ENCODE peak calls at places on chromosomes 1 and 21, in four cellular contexts. One of them, this sample, is unnamed.

GRCh38 chr1:10835423-10836421 is 39.3 kb upstream of the CASZ1 start:
- DNase-seq in Caki2: peak; percentile 18
- DNase-seq in progenitor cell of endocrine pancreas: peak; percentile 80
- DNase-seq in OCI-M1: peak; percentile 59
- DNase-seq in this sample: peak; percentile 95

GRCh38 chr1:227192163-227192562 is 126.1 kb downstream of the CDC42BPA start:
- DNase-seq in Caki2: peak; percentile 22
- DNase-seq in progenitor cell of endocrine pancreas: no peak
- DNase-seq in OCI-M1: peak; percentile 77
- DNase-seq in this sample: peak; percentile 23

GRCh38 chr1:201403359-201403758 is 4.2 kb upstream of the LAD1 start:
- DNase-seq in Caki2: no peak
- DNase-seq in progenitor cell of endocrine pancreas: no peak
- DNase-seq in OCI-M1: no peak
- DNase-seq in this sample: no peak

GRCh38 chr1:35210306-35211112 is 17.6 kb upstream of the SFPQ start:
- DNase-seq in Caki2: no peak
- DNase-seq in progenitor cell of endocrine pancreas: no peak
- DNase-seq in OCI-M1: no peak
- DNase-seq in this sample: no peak

GRCh38 chr1:23217421-23218115 is at the start of gene HTR1D:
- DNase-seq in Caki2: no peak
- DNase-seq in progenitor cell of endocrine pancreas: peak; percentile 33
- DNase-seq in OCI-M1: no peak
- DNase-seq in this sample: no peak

GRCh38 chr1:147264158-147264768 is 21.8 kb downstream of the CHD1L start:
- DNase-seq in Caki2: no peak
- DNase-seq in progenitor cell of endocrine pancreas: no peak
- DNase-seq in OCI-M1: no peak
- DNase-seq in this sample: no peak

GRCh38 chr1:237038211-237038610 is 3.8 kb upstream of the RYR2 start:
- DNase-seq in Caki2: no peak
- DNase-seq in progenitor cell of endocrine pancreas: no peak
- DNase-seq in OCI-M1: no peak
- DNase-seq in this sample: no peak

GRCh38 chr1:219340796-219341195 is 167.1 kb downstream of the LYPLAL1 start:
- DNase-seq in Caki2: no peak
- DNase-seq in progenitor cell of endocrine pancreas: no peak
- DNase-seq in OCI-M1: peak; percentile 10
- DNase-seq in this sample: no peak

GRCh38 chr1:222372221-222372620 is 175.7 kb downstream of the HHIPL2 start:
- DNase-seq in Caki2: no peak
- DNase-seq in progenitor cell of endocrine pancreas: no peak
- DNase-seq in OCI-M1: no peak
- DNase-seq in this sample: no peak

GRCh38 chr1:113086551-113086950 is 13.6 kb downstream of the LRIG2 start:
- DNase-seq in Caki2: no peak
- DNase-seq in progenitor cell of endocrine pancreas: no peak
- DNase-seq in OCI-M1: no peak
- DNase-seq in this sample: no peak

GRCh38 chr21:26443867-26444266 is 129.2 kb downstream of the CYYR1 start:
- DNase-seq in Caki2: no peak
- DNase-seq in progenitor cell of endocrine pancreas: no peak
- DNase-seq in OCI-M1: no peak
- DNase-seq in this sample: no peak

GRCh38 chr1:21267191-21268077 is 22.8 kb downstream of the ECE1 start:
- DNase-seq in Caki2: no peak
- DNase-seq in progenitor cell of endocrine pancreas: no peak
- DNase-seq in OCI-M1: no peak
- DNase-seq in this sample: no peak

This sample was measured in K562.